ENCODE peak calls at places on chromosomes 5 and 9, in five cellular contexts. Z is fibroblast of pulmonary artery, H is GM13976, G is GM10248, U is natural killer cell. V is an unnamed sample.

GRCh38 chr9:22227986-22228385 is 218.6 kb upstream of the DMRTA1 start:
- DNase-seq in G (no peak), Z (no peak), H (no peak), U (no peak), V (no peak)

GRCh38 chr5:170576602-170577584 is 73.1 kb downstream of the KCNIP1 start:
- DNase-seq in G (no peak), Z (no peak), H (no peak), U (no peak), V (no peak)

GRCh38 chr9:116323012-116323411 is 169.4 kb downstream of the PAPPA start:
- DNase-seq in G (no peak), Z (no peak), H (no peak), U (no peak), V (no peak)

GRCh38 chr9:79639354-79639753 is 67.6 kb downstream of the TLE4 start:
- DNase-seq in H (no peak), G (no peak), U (no peak), Z (no peak), V (no peak)

GRCh38 chr5:141039061-141039460 is 12.1 kb upstream of the PCDHB1 start:
- DNase-seq in Z (no peak), H (no peak), G (no peak), U (no peak), V (no peak)

GRCh38 chr5:132258102-132259060 is 885 bp downstream of the PDLIM4 start:
- DNase-seq in U (peak; percentile 14), H (peak; percentile 28), G (no peak), Z (peak; percentile 41), V (no peak)

GRCh38 chr5:171412186-171412585 is 7.3 kb upstream of the FGF18 start:
- DNase-seq in Z (no peak), G (no peak), H (no peak), U (no peak), V (no peak)

GRCh38 chr5:134174841-134175839 is 1.6 kb downstream of the SKP1 start:
- DNase-seq in U (no peak), H (no peak), Z (peak; percentile 56), G (no peak), V (no peak)

GRCh38 chr9:131826053-131826452 is 86.2 kb upstream of the RAPGEF1 start:
- DNase-seq in H (no peak), G (no peak), U (no peak), Z (no peak), V (no peak)

GRCh38 chr5:88647901-88648300 is 235.1 kb downstream of the MEF2C start:
- DNase-seq in Z (no peak), U (no peak), H (no peak), G (no peak), V (no peak)

GRCh38 chr9:353077-353476 is 138.4 kb downstream of the DOCK8 start:
- DNase-seq in Z (no peak), U (no peak), G (no peak), H (no peak), V (no peak)

GRCh38 chr9:132923346-132923902 is 21.0 kb downstream of the TSC1 start:
- DNase-seq in Z (no peak), U (no peak), H (no peak), G (no peak), V (no peak)

GRCh38 chr5:75340714-75341478 is 3.9 kb downstream of the HMGCR start:
- DNase-seq in U (no peak), H (no peak), Z (no peak), G (no peak), V (no peak)

GRCh38 chr5:104053057-104053666 is 490.6 kb upstream of the NUDT12 start:
- DNase-seq in Z (no peak), G (no peak), H (no peak), U (no peak), V (no peak)

DNA sequence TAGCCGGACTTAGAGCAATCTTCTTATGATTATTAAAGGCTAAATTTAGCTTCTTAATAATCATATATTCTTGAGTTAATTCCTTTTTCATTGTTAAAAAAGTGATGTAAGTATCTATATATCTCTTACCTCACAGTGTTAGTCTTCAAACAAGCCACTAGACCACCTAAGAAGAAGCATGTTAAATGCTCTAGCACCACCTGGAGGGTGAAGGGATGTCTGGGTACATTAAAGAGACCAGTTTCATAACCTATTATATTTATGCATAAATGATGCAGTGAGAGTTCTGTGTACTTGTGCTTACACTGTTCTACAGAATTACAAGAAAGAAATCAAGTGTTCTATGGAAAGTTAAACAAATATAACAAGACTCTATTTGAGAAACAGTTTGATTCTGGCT is 55.9 kb upstream of the SLCO6A1 start:
- DNase-seq in U (no peak), H (no peak), Z (peak; percentile 9), G (no peak), V (no peak)
- TF ChIP-seq CTCF in U (no peak), H (no peak), Z (peak; percentile 7), G (no peak), V (no peak)

DNA sequence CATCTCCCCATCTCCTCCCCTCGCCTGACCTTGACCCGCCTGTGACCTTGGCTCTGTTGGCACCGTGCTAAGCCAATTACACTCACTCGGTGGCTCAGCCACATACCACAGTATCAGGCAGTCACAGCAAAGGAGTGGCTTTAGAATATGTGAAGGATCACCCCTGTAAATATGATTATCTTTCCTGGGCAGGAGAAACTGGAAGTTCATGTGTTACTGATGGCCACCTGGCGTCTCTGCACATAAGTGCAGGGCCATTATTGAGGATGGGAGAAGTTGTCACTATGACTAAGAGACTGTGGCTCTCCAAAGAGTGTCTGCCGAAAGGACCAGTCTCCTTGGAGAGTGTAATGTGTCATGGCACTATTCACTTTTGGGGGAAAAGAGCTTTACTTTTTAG is 116.9 kb upstream of the S1PR3 start:
- DNase-seq in G (no peak), Z (peak; percentile 6), H (no peak), U (no peak), V (no peak)
- TF ChIP-seq CTCF in G (no peak), Z (peak; percentile 10), H (no peak), U (no peak), V (no peak)

GRCh38 chr9:81552571-81552970 is 136.8 kb downstream of the TLE1 start:
- DNase-seq in U (no peak), G (no peak), Z (no peak), H (no peak), V (no peak)
- TF ChIP-seq CTCF in U (no peak), G (no peak), Z (no peak), H (no peak), V (no peak)

GRCh38 chr9:37209431-37210386 is 89.3 kb downstream of the ZCCHC7 start:
- DNase-seq in G (no peak), Z (no peak), H (no peak), U (no peak), V (no peak)
- TF ChIP-seq CTCF in G (no peak), Z (peak; percentile 34), H (no peak), U (no peak), V (no peak)

GRCh38 chr9:122184551-122184950 is 24.8 kb downstream of the MORN5 start:
- DNase-seq in U (no peak), Z (no peak), H (no peak), G (no peak), V (no peak)

GRCh38 chr9:122190597-122191381 is 31.1 kb downstream of the MORN5 start:
- DNase-seq in G (no peak), U (no peak), H (no peak), Z (no peak), V (no peak)

GRCh38 chr9:122188369-122188768 is 28.7 kb downstream of the MORN5 start:
- DNase-seq in Z (no peak), H (no peak), U (no peak), G (no peak), V (no peak)

GRCh38 chr9:122186777-122187176 is 27.1 kb downstream of the MORN5 start:
- DNase-seq in Z (no peak), U (no peak), G (no peak), H (no peak), V (no peak)

DNA sequence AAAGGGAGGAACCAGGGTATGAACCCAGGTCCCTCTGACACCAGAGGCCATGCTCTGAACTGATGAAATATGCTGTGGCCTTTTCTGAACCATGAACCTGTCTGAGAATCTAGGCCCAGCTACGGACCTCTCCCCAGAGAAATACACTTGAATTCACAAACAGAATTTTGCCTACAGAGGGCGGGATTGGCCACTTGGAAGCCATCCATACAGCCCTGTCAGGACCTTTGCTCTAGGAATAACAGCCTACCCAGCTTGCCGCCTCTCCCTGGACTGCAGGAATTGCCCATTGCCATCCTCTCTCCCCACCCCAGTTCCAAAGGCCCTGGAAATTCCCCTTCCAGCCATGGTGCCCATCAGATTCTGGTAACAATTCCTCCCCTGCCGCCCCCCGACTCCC is 26.6 kb downstream of the MORN5 start:
- DNase-seq in G (no peak), U (no peak), Z (no peak), H (no peak), V (no peak)
- TF ChIP-seq CTCF in G (no peak), U (no peak), Z (no peak), H (no peak), V (no peak)